ENCODE peak calls at places on chromosomes 12 and 14, in four cellular contexts. One of them, this sample, is unnamed. For H3K4me1, the result is how much of the 10 kb centered on the place peaks cover.

GRCh38 chr14:88296343-88296742 is 26.7 kb downstream of the KCNK10 start:
- DNase-seq in CD4-positive, alpha-beta memory T cell: no peak
- DNase-seq in CD8-positive, alpha-beta T cell: no peak
- DNase-seq in upper lobe of right lung: no peak
- DNase-seq in this sample: no peak

GRCh38 chr12:128549621-128550020 is 274.1 kb downstream of the SLC15A4 start:
- DNase-seq in CD4-positive, alpha-beta memory T cell: no peak
- DNase-seq in CD8-positive, alpha-beta T cell: no peak
- DNase-seq in upper lobe of right lung: no peak
- DNase-seq in this sample: no peak

GRCh38 chr12:29517265-29517664 is 19.8 kb upstream of the OVCH1 start:
- DNase-seq in CD4-positive, alpha-beta memory T cell: no peak
- DNase-seq in CD8-positive, alpha-beta T cell: no peak
- DNase-seq in upper lobe of right lung: no peak
- DNase-seq in this sample: no peak

GRCh38 chr12:47071241-47071852 is 8.1 kb upstream of the PCED1B start:
- DNase-seq in CD4-positive, alpha-beta memory T cell: peak
- DNase-seq in CD8-positive, alpha-beta T cell: no peak
- DNase-seq in upper lobe of right lung: no peak
- DNase-seq in this sample: no peak

GRCh38 chr14:60311417-60311816 is 62.4 kb downstream of the PPM1A start:
- DNase-seq in CD4-positive, alpha-beta memory T cell: peak
- DNase-seq in CD8-positive, alpha-beta T cell: no peak
- DNase-seq in upper lobe of right lung: no peak
- DNase-seq in this sample: no peak

GRCh38 chr12:3574986-3575385 is 84.0 kb downstream of the PRMT8 start:
- DNase-seq in CD4-positive, alpha-beta memory T cell: no peak
- DNase-seq in CD8-positive, alpha-beta T cell: no peak
- DNase-seq in upper lobe of right lung: no peak
- DNase-seq in this sample: no peak

GRCh38 chr12:54562720-54563356 is 13.4 kb downstream of the PDE1B start:
- DNase-seq in CD4-positive, alpha-beta memory T cell: no peak
- DNase-seq in CD8-positive, alpha-beta T cell: no peak
- DNase-seq in upper lobe of right lung: no peak
- DNase-seq in this sample: peak

GRCh38 chr14:99412122-99413061 is 68.3 kb downstream of the SETD3 start:
- DNase-seq in CD4-positive, alpha-beta memory T cell: no peak
- DNase-seq in CD8-positive, alpha-beta T cell: no peak
- DNase-seq in upper lobe of right lung: no peak
- DNase-seq in this sample: no peak

GRCh38 chr14:64296561-64296960 is 2.4 kb upstream of the ESR2 start:
- DNase-seq in CD4-positive, alpha-beta memory T cell: no peak
- DNase-seq in CD8-positive, alpha-beta T cell: no peak
- DNase-seq in upper lobe of right lung: no peak
- DNase-seq in this sample: no peak

GRCh38 chr12:96241484-96242256 is 47.5 kb downstream of the ELK3 start:
- DNase-seq in CD4-positive, alpha-beta memory T cell: peak
- DNase-seq in CD8-positive, alpha-beta T cell: peak
- DNase-seq in upper lobe of right lung: no peak
- DNase-seq in this sample: peak

GRCh38 chr12:10672231-10672868 is 1.5 kb downstream of the STYK1 start:
- DNase-seq in CD4-positive, alpha-beta memory T cell: peak
- DNase-seq in CD8-positive, alpha-beta T cell: no peak
- DNase-seq in upper lobe of right lung: no peak
- DNase-seq in this sample: no peak

GRCh38 chr12:8078400-8078799 is 3.7 kb upstream of the NECAP1 start:
- DNase-seq in CD4-positive, alpha-beta memory T cell: peak
- DNase-seq in CD8-positive, alpha-beta T cell: peak
- DNase-seq in upper lobe of right lung: no peak
- DNase-seq in this sample: no peak

GRCh38 chr12:7017870-7018349 is 366 bp downstream of the LPCAT3 start:
- DNase-seq in CD4-positive, alpha-beta memory T cell: no peak
- DNase-seq in CD8-positive, alpha-beta T cell: no peak
- DNase-seq in upper lobe of right lung: no peak
- DNase-seq in this sample: no peak

GRCh38 chr12:111991535-111991934 is 21.4 kb downstream of the TMEM116 start:
- DNase-seq in CD4-positive, alpha-beta memory T cell: no peak
- DNase-seq in CD8-positive, alpha-beta T cell: no peak
- DNase-seq in upper lobe of right lung: no peak
- DNase-seq in this sample: no peak
- H3K4me1 ChIP-seq in CD4-positive, alpha-beta memory T cell: half or more
- H3K4me1 ChIP-seq in CD8-positive, alpha-beta T cell: half or more
- H3K4me1 ChIP-seq in upper lobe of right lung: under half
- H3K4me1 ChIP-seq in this sample: under half

DNA sequence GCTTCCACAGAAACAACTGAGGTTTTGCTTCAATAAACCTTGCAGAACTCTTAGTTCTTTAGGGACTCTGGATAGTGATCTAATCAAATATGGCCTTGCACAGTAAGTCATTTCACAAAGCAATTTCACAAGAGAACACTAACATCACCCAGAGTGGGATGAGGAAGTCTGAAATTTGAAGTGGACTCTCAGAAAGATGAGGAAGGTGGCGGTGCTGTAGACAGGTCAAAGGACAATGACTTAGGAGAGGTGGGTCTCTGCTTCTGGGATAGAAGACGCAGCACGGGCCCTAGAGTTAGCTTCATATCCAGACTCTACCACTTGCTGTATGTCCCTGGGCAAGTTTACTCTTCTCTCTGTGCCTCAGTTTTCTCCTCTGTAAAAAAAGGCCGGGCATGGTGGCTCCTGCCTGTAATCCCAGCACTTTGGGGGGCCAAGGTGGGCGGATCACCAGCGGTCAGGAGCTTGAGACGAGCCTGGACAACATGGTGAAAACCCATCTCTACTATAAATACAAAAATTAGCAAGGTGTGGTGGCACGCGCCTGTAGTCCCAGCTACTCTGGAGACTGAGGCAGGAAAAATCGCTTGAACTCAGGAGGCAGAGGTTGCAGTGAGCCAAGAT is 18.9 kb downstream of the FOS start:
- DNase-seq in CD4-positive, alpha-beta memory T cell: no peak
- DNase-seq in CD8-positive, alpha-beta T cell: no peak
- DNase-seq in upper lobe of right lung: peak
- DNase-seq in this sample: peak
- H3K4me1 ChIP-seq in CD4-positive, alpha-beta memory T cell: under half
- H3K4me1 ChIP-seq in CD8-positive, alpha-beta T cell: under half
- H3K4me1 ChIP-seq in upper lobe of right lung: under half
- H3K4me1 ChIP-seq in this sample: under half

GRCh38 chr12:132502149-132502881 is 12.4 kb downstream of the FBRSL1 start:
- DNase-seq in CD4-positive, alpha-beta memory T cell: no peak
- DNase-seq in CD8-positive, alpha-beta T cell: no peak
- DNase-seq in upper lobe of right lung: no peak
- DNase-seq in this sample: no peak
- H3K4me1 ChIP-seq in CD4-positive, alpha-beta memory T cell: half or more
- H3K4me1 ChIP-seq in CD8-positive, alpha-beta T cell: half or more
- H3K4me1 ChIP-seq in upper lobe of right lung: under half
- H3K4me1 ChIP-seq in this sample: half or more

GRCh38 chr14:101851716-101852395 is 90.3 kb downstream of the PPP2R5C start:
- DNase-seq in CD4-positive, alpha-beta memory T cell: no peak
- DNase-seq in CD8-positive, alpha-beta T cell: no peak
- DNase-seq in upper lobe of right lung: no peak
- DNase-seq in this sample: no peak

GRCh38 chr14:101855958-101856357 is 94.4 kb downstream of the PPP2R5C start:
- DNase-seq in CD4-positive, alpha-beta memory T cell: no peak
- DNase-seq in CD8-positive, alpha-beta T cell: no peak
- DNase-seq in upper lobe of right lung: no peak
- DNase-seq in this sample: no peak

GRCh38 chr14:101852785-101853184 is 91.3 kb downstream of the PPP2R5C start:
- DNase-seq in CD4-positive, alpha-beta memory T cell: no peak
- DNase-seq in CD8-positive, alpha-beta T cell: no peak
- DNase-seq in upper lobe of right lung: no peak
- DNase-seq in this sample: no peak

GRCh38 chr14:101853455-101854018 is 92.0 kb downstream of the PPP2R5C start:
- DNase-seq in CD4-positive, alpha-beta memory T cell: no peak
- DNase-seq in CD8-positive, alpha-beta T cell: no peak
- DNase-seq in upper lobe of right lung: no peak
- DNase-seq in this sample: no peak

DNA sequence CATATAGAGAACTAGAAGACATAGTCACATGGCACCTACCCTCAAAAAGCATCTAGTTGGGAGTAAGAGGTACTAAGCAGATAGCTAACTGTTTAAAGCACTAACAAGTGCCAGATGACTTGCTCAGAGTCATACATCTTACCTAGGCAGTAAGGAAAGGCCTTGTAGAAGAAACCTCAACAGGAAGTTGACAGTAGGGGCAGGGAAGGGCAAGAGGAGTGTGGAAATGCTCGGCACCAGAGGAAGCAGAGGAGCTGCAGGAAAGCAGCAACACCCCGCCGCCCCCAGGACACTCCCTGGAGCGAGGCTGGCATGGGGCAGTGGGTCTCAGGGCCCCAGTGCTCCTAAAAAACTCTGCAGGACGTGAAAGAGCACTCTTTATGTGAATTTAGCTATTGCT is 92.9 kb downstream of the PPP2R5C start:
- DNase-seq in CD4-positive, alpha-beta memory T cell: peak
- DNase-seq in CD8-positive, alpha-beta T cell: no peak
- DNase-seq in upper lobe of right lung: no peak
- DNase-seq in this sample: no peak
- H3K4me1 ChIP-seq in CD4-positive, alpha-beta memory T cell: half or more
- H3K4me1 ChIP-seq in CD8-positive, alpha-beta T cell: half or more
- H3K4me1 ChIP-seq in upper lobe of right lung: half or more
- H3K4me1 ChIP-seq in this sample: under half

GRCh38 chr12:116556964-116557706 is 2.0 kb upstream of the MAP1LC3B2 start:
- DNase-seq in CD4-positive, alpha-beta memory T cell: no peak
- DNase-seq in CD8-positive, alpha-beta T cell: no peak
- DNase-seq in upper lobe of right lung: no peak
- DNase-seq in this sample: no peak
- H3K4me1 ChIP-seq in CD4-positive, alpha-beta memory T cell: under half
- H3K4me1 ChIP-seq in CD8-positive, alpha-beta T cell: under half
- H3K4me1 ChIP-seq in upper lobe of right lung: under half
- H3K4me1 ChIP-seq in this sample: under half

GRCh38 chr14:55102141-55102547 is 26.9 kb upstream of the LGALS3 start:
- DNase-seq in CD4-positive, alpha-beta memory T cell: peak
- DNase-seq in CD8-positive, alpha-beta T cell: peak
- DNase-seq in upper lobe of right lung: peak
- DNase-seq in this sample: peak
- H3K4me1 ChIP-seq in CD4-positive, alpha-beta memory T cell: half or more
- H3K4me1 ChIP-seq in CD8-positive, alpha-beta T cell: under half
- H3K4me1 ChIP-seq in upper lobe of right lung: half or more
- H3K4me1 ChIP-seq in this sample: under half

This sample was measured in sigmoid colon.